ENCODE peak calls at places on chromosomes 2 and 18, in five cellular contexts. L is AG04450, D is HepG2, B is hepatocyte, P is Panc1. N is an unnamed sample.

GRCh38 chr2:233936089-233936488 is 18.9 kb downstream of the TRPM8 start:
- DNase-seq in D (no peak), L (no peak), P (no peak), B (no peak), N (no peak)

GRCh38 chr2:235215248-235215647 is 263.4 kb downstream of the SH3BP4 start:
- DNase-seq in P (no peak), D (no peak), L (no peak), B (no peak), N (no peak)

GRCh38 chr2:176152350-176153181 is 1.2 kb downstream of the HOXD4 start:
- DNase-seq in B (no peak), P (no peak), L (no peak), D (no peak), N (no peak)

GRCh38 chr2:190838492-190838910 is 42.1 kb upstream of the GLS start:
- DNase-seq in P (no peak), L (peak), D (no peak), B (no peak), N (peak)

GRCh38 chr18:75198046-75198445 is 10.9 kb downstream of the PTGR3 start:
- DNase-seq in B (no peak), D (no peak), L (no peak), P (no peak), N (peak)

GRCh38 chr2:149087751-149088150 is 49.3 kb downstream of the LYPD6B start:
- DNase-seq in P (no peak), D (no peak), B (peak), L (no peak), N (no peak)

GRCh38 chr2:138502253-138503086 is 900 bp downstream of the SPOPL start:
- DNase-seq in D (peak), P (no peak), B (peak), L (no peak), N (peak)

GRCh38 chr18:32427084-32427933 is 43.4 kb downstream of the GAREM1 start:
- DNase-seq in B (no peak), P (no peak), L (no peak), D (peak), N (peak)

GRCh38 chr2:189179607-189179979 is at the start of gene COL5A2:
- DNase-seq in B (peak), D (no peak), P (no peak), L (peak), N (peak)

GRCh38 chr2:68936462-68936861 is 16.2 kb downstream of the GKN2 start:
- DNase-seq in B (no peak), L (no peak), D (no peak), P (no peak), N (peak)

GRCh38 chr2:215607790-215608189 is 171.9 kb upstream of the FN1 start:
- DNase-seq in L (no peak), P (no peak), D (no peak), B (no peak), N (no peak)

GRCh38 chr2:144982481-144982880 is 462.6 kb upstream of the ZEB2 start:
- DNase-seq in B (no peak), L (no peak), D (no peak), P (no peak), N (no peak)

GRCh38 chr2:47008381-47009280 is 93.0 kb upstream of the MCFD2 start:
- DNase-seq in L (peak), P (no peak), D (peak), B (peak), N (peak)

GRCh38 chr2:127609818-127610217 is 36.1 kb upstream of the GPR17 start:
- DNase-seq in B (peak), P (no peak), D (no peak), L (no peak), N (no peak)
- H3K4me3 ChIP-seq in B (no peak), P (no peak), D (no peak), L (no peak), N (no peak)

GRCh38 chr18:61335737-61336555 is 2.7 kb downstream of the CDH20 start:
- DNase-seq in D (no peak), P (no peak), B (no peak), L (no peak), N (no peak)
- H3K4me3 ChIP-seq in D (no peak), P (no peak), B (no peak), L (no peak), N (no peak)

GRCh38 chr2:10368491-10369231 is 66.0 kb downstream of the HPCAL1 start:
- DNase-seq in B (peak), D (peak), L (no peak), P (no peak), N (no peak)
- H3K4me3 ChIP-seq in B (no peak), D (peak), L (no peak), P (no peak), N (no peak)

GRCh38 chr2:222287862-222288479 is 10.8 kb downstream of the PAX3 start:
- DNase-seq in D (no peak), L (no peak), B (no peak), P (no peak), N (no peak)
- H3K4me3 ChIP-seq in D (no peak), L (no peak), B (no peak), P (no peak), N (no peak)

N was measured in cardiac muscle cell.